ENCODE peak calls at places on chromosome 15, in seven cellular contexts. T is thoracic aorta, X is sigmoid colon, M is Right ventricle myocardium superior, S is germinal center, F is psoas muscle, H is Kasumi-1. B is an unnamed sample.

GRCh38 chr15:100694381-100695012 is 92.1 kb downstream of the ASB7 start:
- DNase-seq in T (no peak), X (peak), M (no peak), S (no peak), F (no peak), H (no peak), B (no peak)

GRCh38 chr15:40263036-40263754 is 19.7 kb downstream of the ANKRD63 start:
- DNase-seq in T (no peak), X (no peak), M (no peak), S (no peak), F (no peak), H (no peak), B (no peak)

GRCh38 chr15:40879609-40880008 is 5.6 kb upstream of the RHOV start:
- DNase-seq in T (no peak), X (no peak), M (no peak), S (no peak), F (no peak), H (no peak), B (no peak)

GRCh38 chr15:37733628-37734027 is 200.8 kb upstream of the TMCO5A start:
- DNase-seq in T (no peak), X (no peak), M (no peak), S (no peak), F (no peak), H (no peak), B (no peak)

GRCh38 chr15:74238984-74239645 is 3.0 kb downstream of the CCDC33 start:
- DNase-seq in T (no peak), X (no peak), M (no peak), S (no peak), F (no peak), H (no peak), B (no peak)

GRCh38 chr15:98085003-98085639 is 124.6 kb downstream of the ARRDC4 start:
- DNase-seq in T (no peak), X (no peak), M (no peak), S (peak), F (no peak), H (peak), B (no peak)

GRCh38 chr15:57662091-57662744 is 44.3 kb upstream of the POLR2M start:
- DNase-seq in T (no peak), X (no peak), M (no peak), S (no peak), F (no peak), H (no peak), B (no peak)

GRCh38 chr15:53522878-53523455 is 236.5 kb downstream of the WDR72 start:
- DNase-seq in T (no peak), X (no peak), M (no peak), S (no peak), F (no peak), H (no peak), B (no peak)

GRCh38 chr15:35738370-35738769 is 192.4 kb upstream of the DPH6 start:
- DNase-seq in T (no peak), X (no peak), M (no peak), S (no peak), F (no peak), H (no peak), B (no peak)

GRCh38 chr15:86115138-86115801 is 35.6 kb downstream of the AGBL1 start:
- DNase-seq in T (no peak), X (no peak), M (no peak), S (no peak), F (no peak), H (no peak), B (no peak)

GRCh38 chr15:85307687-85308045 is 72.7 kb upstream of the AKAP13 start:
- DNase-seq in T (no peak), X (no peak), M (no peak), S (no peak), F (no peak), H (no peak), B (no peak)

B was measured in GM06990.